ENCODE peak calls at places on chromosomes 1 and 21, in nine cellular contexts. X is BJ; P is MM.1S; O is activated T-cell treated with anti-CD3 and anti-CD28 coated beads, Interleukin-2, amount 50 U/mL, for 24 hours; V is globus pallidus; Y is transverse colon; F is NCI-H2081; T is activated CD4-positive, alpha-beta T cell treated with anti-CD3 and anti-CD28 coated beads for 48 hours; W is H7. S is an unnamed sample.

GRCh38 chr1:19311931-19312781 is at the start of the genes AKR7A2 and SLC66A1:
- DNase-seq in X (peak), P (peak), O (peak), V (peak), Y (peak), F (peak), T (peak), W (peak), S (peak)

GRCh38 chr1:245751671-245752070 is 596.9 kb downstream of the KIF26B start:
- DNase-seq in X (no peak), P (no peak), O (no peak), V (no peak), Y (no peak), F (no peak), T (no peak), W (peak), S (no peak)

GRCh38 chr1:20470174-20470573 is 15.8 kb downstream of the CAMK2N1 start:
- DNase-seq in X (no peak), P (no peak), O (no peak), V (peak), Y (peak), F (peak), T (no peak), W (no peak), S (no peak)

GRCh38 chr1:222387020-222387816 is 160.7 kb downstream of the HHIPL2 start:
- DNase-seq in X (no peak), P (no peak), O (no peak), V (no peak), Y (no peak), F (no peak), T (peak), W (peak), S (no peak)

GRCh38 chr1:188055921-188056505 is 1227.3 kb downstream of the PLA2G4A start:
- DNase-seq in X (no peak), P (no peak), O (no peak), V (no peak), Y (no peak), F (no peak), T (no peak), W (no peak), S (no peak)

GRCh38 chr1:30384286-30385245 is 338.8 kb downstream of the MATN1 start:
- DNase-seq in X (no peak), P (no peak), O (peak), V (no peak), Y (no peak), F (peak), T (no peak), W (no peak), S (peak)

GRCh38 chr1:27556781-27557595 is 47.0 kb downstream of the AHDC1 start:
- DNase-seq in X (no peak), P (peak), O (peak), V (peak), Y (peak), F (peak), T (peak), W (peak), S (peak)

GRCh38 chr21:45579383-45580180 is 37.3 kb upstream of the SLC19A1 start:
- DNase-seq in X (no peak), P (no peak), O (peak), V (no peak), Y (peak), F (no peak), T (no peak), W (peak), S (peak)

GRCh38 chr1:243786546-243786945 is 63.5 kb downstream of the AKT3 start:
- DNase-seq in X (no peak), P (no peak), O (no peak), V (no peak), Y (no peak), F (no peak), T (no peak), W (no peak), S (no peak)

GRCh38 chr1:3467096-3468036 is 12.9 kb downstream of the ARHGEF16 start:
- DNase-seq in X (no peak), P (no peak), O (no peak), V (no peak), Y (peak), F (no peak), T (no peak), W (no peak), S (peak)

GRCh38 chr1:165896277-165896676 is 68.9 kb downstream of the UCK2 start:
- DNase-seq in X (peak), P (no peak), O (no peak), V (no peak), Y (no peak), F (no peak), T (no peak), W (no peak), S (no peak)

GRCh38 chr1:233294991-233295774 is at the start of gene PCNX2:
- DNase-seq in X (no peak), P (peak), O (peak), V (no peak), Y (peak), F (peak), T (peak), W (peak), S (peak)

GRCh38 chr1:8411803-8412182 is 93.9 kb downstream of the SLC45A1 start:
- DNase-seq in X (no peak), P (no peak), O (no peak), V (no peak), Y (no peak), F (no peak), T (no peak), W (no peak), S (no peak)

GRCh38 chr1:156851779-156852413 is 7.0 kb downstream of the INSRR start:
- DNase-seq in X (no peak), P (no peak), O (no peak), V (no peak), Y (no peak), F (peak), T (no peak), W (peak), S (no peak)

GRCh38 chr1:185045793-185046441 is 559 bp downstream of the RNF2 start:
- DNase-seq in X (no peak), P (peak), O (no peak), V (peak), Y (peak), F (peak), T (peak), W (peak), S (peak)

GRCh38 chr1:160206421-160207117 is 1.4 kb downstream of the PEA15 start:
- DNase-seq in X (peak), P (no peak), O (no peak), V (no peak), Y (no peak), F (peak), T (no peak), W (peak), S (no peak)

GRCh38 chr1:20992327-20993056 is 184.2 kb downstream of the EIF4G3 start:
- DNase-seq in X (no peak), P (peak), O (no peak), V (no peak), Y (no peak), F (no peak), T (no peak), W (no peak), S (no peak)

GRCh38 chr1:80847904-80848303 is 952.8 kb upstream of the ADGRL2 start:
- DNase-seq in X (no peak), P (no peak), O (no peak), V (no peak), Y (no peak), F (no peak), T (no peak), W (no peak), S (no peak)

GRCh38 chr1:243343970-243344749 is 88.3 kb downstream of the SDCCAG8 start:
- DNase-seq in X (no peak), P (peak), O (no peak), V (peak), Y (no peak), F (peak), T (no peak), W (peak), S (no peak)

GRCh38 chr1:18998016-18998724 is 41.7 kb upstream of the IFFO2 start:
- DNase-seq in X (no peak), P (no peak), O (no peak), V (no peak), Y (no peak), F (no peak), T (no peak), W (no peak), S (no peak)

GRCh38 chr1:161962094-161962887 is 61.4 kb downstream of the OLFML2B start:
- DNase-seq in X (no peak), P (peak), O (peak), V (no peak), Y (no peak), F (no peak), T (peak), W (no peak), S (no peak)